ENCODE peak calls at places on chromosomes 5 and 9, in six cellular contexts. One of them, this sample, is unnamed.

GRCh38 chr9:121837113-121838010 is 185.9 kb downstream of the DAB2IP start:
- DNase-seq in AG10803: no peak
- DNase-seq in astrocyte: no peak
- DNase-seq in thyroid gland: peak
- DNase-seq in right atrium auricular region: no peak
- DNase-seq in upper lobe of right lung: peak
- DNase-seq in this sample: no peak

GRCh38 chr5:142777108-142777507 is 6.9 kb downstream of the ARHGAP26 start:
- DNase-seq in upper lobe of right lung: no peak
- DNase-seq in astrocyte: no peak
- DNase-seq in thyroid gland: no peak
- DNase-seq in AG10803: no peak
- DNase-seq in right atrium auricular region: no peak
- DNase-seq in this sample: no peak

GRCh38 chr9:113454914-113455761 is 8.4 kb upstream of the RGS3 start:
- DNase-seq in thyroid gland: peak
- DNase-seq in upper lobe of right lung: no peak
- DNase-seq in AG10803: peak
- DNase-seq in right atrium auricular region: peak
- DNase-seq in astrocyte: peak
- DNase-seq in this sample: peak

GRCh38 chr5:175133185-175133584 is 310.8 kb downstream of the DRD1 start:
- DNase-seq in thyroid gland: no peak
- DNase-seq in AG10803: no peak
- DNase-seq in right atrium auricular region: no peak
- DNase-seq in upper lobe of right lung: no peak
- DNase-seq in astrocyte: no peak
- DNase-seq in this sample: no peak

GRCh38 chr9:76373173-76373771 is 21.0 kb downstream of the RFK start:
- DNase-seq in astrocyte: peak
- DNase-seq in upper lobe of right lung: no peak
- DNase-seq in right atrium auricular region: peak
- DNase-seq in AG10803: peak
- DNase-seq in thyroid gland: peak
- DNase-seq in this sample: no peak

GRCh38 chr9:86943871-86944240 is 3.5 kb downstream of the GAS1 start:
- DNase-seq in AG10803: no peak
- DNase-seq in thyroid gland: no peak
- DNase-seq in upper lobe of right lung: no peak
- DNase-seq in right atrium auricular region: no peak
- DNase-seq in astrocyte: no peak
- DNase-seq in this sample: no peak

GRCh38 chr9:84953797-84954695 is 284.5 kb downstream of the NTRK2 start:
- DNase-seq in astrocyte: peak
- DNase-seq in right atrium auricular region: peak
- DNase-seq in AG10803: peak
- DNase-seq in upper lobe of right lung: peak
- DNase-seq in thyroid gland: peak
- DNase-seq in this sample: no peak

GRCh38 chr5:36875051-36875788 is 1.3 kb upstream of the NIPBL start:
- DNase-seq in astrocyte: peak
- DNase-seq in right atrium auricular region: peak
- DNase-seq in thyroid gland: peak
- DNase-seq in AG10803: peak
- DNase-seq in upper lobe of right lung: peak
- DNase-seq in this sample: no peak

GRCh38 chr5:142924135-142924883 is 154.1 kb downstream of the ARHGAP26 start:
- DNase-seq in thyroid gland: no peak
- DNase-seq in upper lobe of right lung: no peak
- DNase-seq in astrocyte: peak
- DNase-seq in right atrium auricular region: no peak
- DNase-seq in AG10803: no peak
- DNase-seq in this sample: no peak

GRCh38 chr5:138952962-138953361 is 77.8 kb upstream of the LRRTM2 start:
- DNase-seq in thyroid gland: peak
- DNase-seq in astrocyte: no peak
- DNase-seq in right atrium auricular region: no peak
- DNase-seq in upper lobe of right lung: peak
- DNase-seq in AG10803: no peak
- DNase-seq in this sample: no peak

GRCh38 chr5:33260098-33260497 is 180.7 kb upstream of the TARS1 start:
- DNase-seq in upper lobe of right lung: no peak
- DNase-seq in right atrium auricular region: no peak
- DNase-seq in thyroid gland: no peak
- DNase-seq in astrocyte: peak
- DNase-seq in AG10803: peak
- DNase-seq in this sample: no peak

GRCh38 chr5:75052461-75053285 is at the start of gene GCNT4:
- DNase-seq in upper lobe of right lung: peak
- DNase-seq in AG10803: peak
- DNase-seq in right atrium auricular region: no peak
- DNase-seq in astrocyte: peak
- DNase-seq in thyroid gland: peak
- DNase-seq in this sample: no peak

GRCh38 chr5:37002176-37002751 is 125.7 kb downstream of the NIPBL start:
- DNase-seq in AG10803: no peak
- DNase-seq in right atrium auricular region: no peak
- DNase-seq in upper lobe of right lung: no peak
- DNase-seq in thyroid gland: no peak
- DNase-seq in astrocyte: no peak
- DNase-seq in this sample: no peak

GRCh38 chr5:24850911-24851310 is 206.1 kb upstream of the CDH10 start:
- DNase-seq in right atrium auricular region: no peak
- DNase-seq in astrocyte: peak
- DNase-seq in thyroid gland: no peak
- DNase-seq in AG10803: no peak
- DNase-seq in upper lobe of right lung: no peak
- DNase-seq in this sample: no peak

GRCh38 chr9:135423725-135424124 is 55.9 kb upstream of the PPP1R26 start:
- DNase-seq in AG10803: no peak
- DNase-seq in astrocyte: no peak
- DNase-seq in upper lobe of right lung: no peak
- DNase-seq in right atrium auricular region: no peak
- DNase-seq in thyroid gland: no peak
- DNase-seq in this sample: no peak

GRCh38 chr5:74943905-74944304 is 77.7 kb upstream of the FAM169A start:
- DNase-seq in astrocyte: no peak
- DNase-seq in thyroid gland: no peak
- DNase-seq in right atrium auricular region: no peak
- DNase-seq in AG10803: no peak
- DNase-seq in upper lobe of right lung: no peak
- DNase-seq in this sample: no peak

GRCh38 chr5:75337366-75338021 is 474 bp downstream of the HMGCR start:
- DNase-seq in right atrium auricular region: peak
- DNase-seq in astrocyte: no peak
- DNase-seq in AG10803: peak
- DNase-seq in upper lobe of right lung: peak
- DNase-seq in thyroid gland: peak
- DNase-seq in this sample: no peak

GRCh38 chr5:99141534-99142135 is 212.8 kb upstream of the CHD1 start:
- DNase-seq in thyroid gland: no peak
- DNase-seq in astrocyte: no peak
- DNase-seq in upper lobe of right lung: no peak
- DNase-seq in AG10803: no peak
- DNase-seq in right atrium auricular region: no peak
- DNase-seq in this sample: no peak

GRCh38 chr9:124756011-124756410 is 15.1 kb downstream of the NR6A1 start:
- DNase-seq in right atrium auricular region: no peak
- DNase-seq in AG10803: no peak
- DNase-seq in upper lobe of right lung: no peak
- DNase-seq in astrocyte: no peak
- DNase-seq in thyroid gland: no peak
- DNase-seq in this sample: no peak

GRCh38 chr5:1551913-1552312 is 28.2 kb upstream of the LPCAT1 start:
- DNase-seq in astrocyte: no peak
- DNase-seq in right atrium auricular region: peak
- DNase-seq in thyroid gland: no peak
- DNase-seq in AG10803: no peak
- DNase-seq in upper lobe of right lung: no peak
- DNase-seq in this sample: no peak

GRCh38 chr5:148443998-148444397 is 60.2 kb downstream of the FBXO38 start:
- DNase-seq in upper lobe of right lung: no peak
- DNase-seq in AG10803: peak
- DNase-seq in right atrium auricular region: no peak
- DNase-seq in thyroid gland: peak
- DNase-seq in astrocyte: peak
- DNase-seq in this sample: peak

GRCh38 chr5:75050415-75050814 is 1.9 kb downstream of the GCNT4 start:
- DNase-seq in upper lobe of right lung: no peak
- DNase-seq in thyroid gland: no peak
- DNase-seq in right atrium auricular region: no peak
- DNase-seq in astrocyte: no peak
- DNase-seq in AG10803: peak
- DNase-seq in this sample: no peak

GRCh38 chr9:90128587-90129190 is 513.9 kb downstream of the DIRAS2 start:
- DNase-seq in AG10803: no peak
- DNase-seq in astrocyte: no peak
- DNase-seq in thyroid gland: no peak
- DNase-seq in upper lobe of right lung: no peak
- DNase-seq in right atrium auricular region: no peak
- DNase-seq in this sample: no peak

GRCh38 chr5:73540192-73540591 is 25.2 kb downstream of the ANKRA2 start:
- DNase-seq in upper lobe of right lung: no peak
- DNase-seq in AG10803: peak
- DNase-seq in right atrium auricular region: no peak
- DNase-seq in thyroid gland: no peak
- DNase-seq in astrocyte: peak
- DNase-seq in this sample: no peak

GRCh38 chr9:1009101-1009707 is 32.7 kb downstream of the DMRT3 start:
- DNase-seq in thyroid gland: peak
- DNase-seq in upper lobe of right lung: peak
- DNase-seq in AG10803: peak
- DNase-seq in astrocyte: peak
- DNase-seq in right atrium auricular region: peak
- DNase-seq in this sample: no peak
- TF ChIP-seq CTCF in thyroid gland: peak
- TF ChIP-seq CTCF in upper lobe of right lung: peak
- TF ChIP-seq CTCF in AG10803: peak
- TF ChIP-seq CTCF in astrocyte: peak
- TF ChIP-seq CTCF in right atrium auricular region: peak
- TF ChIP-seq CTCF in this sample: peak

GRCh38 chr5:137695651-137696428 is 40.0 kb downstream of the KLHL3 start:
- DNase-seq in upper lobe of right lung: no peak
- DNase-seq in thyroid gland: peak
- DNase-seq in astrocyte: no peak
- DNase-seq in AG10803: no peak
- DNase-seq in right atrium auricular region: no peak
- DNase-seq in this sample: no peak
- H3K4me3 ChIP-seq in upper lobe of right lung: no peak
- H3K4me3 ChIP-seq in thyroid gland: no peak
- H3K4me3 ChIP-seq in astrocyte: no peak
- H3K4me3 ChIP-seq in AG10803: no peak
- H3K4me3 ChIP-seq in right atrium auricular region: no peak
- H3K4me3 ChIP-seq in this sample: no peak

DNA sequence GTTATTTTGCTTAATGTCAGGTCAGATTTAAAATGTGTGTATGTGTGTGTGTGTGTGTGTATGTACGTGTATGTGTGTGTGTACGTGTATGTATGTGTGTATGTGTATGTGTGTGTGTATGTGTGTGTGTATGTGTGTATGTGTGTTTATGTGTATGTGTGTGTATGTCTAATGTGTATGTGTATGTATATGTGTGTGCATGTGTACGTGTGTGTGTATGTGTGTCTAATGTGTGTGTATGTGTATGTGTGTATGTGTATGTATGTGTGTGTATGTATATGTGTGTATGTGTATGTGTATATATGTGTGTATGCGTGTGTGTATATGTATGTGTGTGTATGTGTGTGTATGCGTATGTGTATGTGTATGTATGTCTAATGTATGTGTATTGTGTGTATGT is 125.1 kb upstream of the PHYKPL start:
- DNase-seq in thyroid gland: no peak
- DNase-seq in right atrium auricular region: no peak
- DNase-seq in upper lobe of right lung: no peak
- DNase-seq in AG10803: no peak
- DNase-seq in astrocyte: no peak
- DNase-seq in this sample: no peak
- TF ChIP-seq CTCF in thyroid gland: no peak
- TF ChIP-seq CTCF in right atrium auricular region: no peak
- TF ChIP-seq CTCF in upper lobe of right lung: no peak
- TF ChIP-seq CTCF in AG10803: no peak
- TF ChIP-seq CTCF in astrocyte: no peak
- TF ChIP-seq CTCF in this sample: no peak

DNA sequence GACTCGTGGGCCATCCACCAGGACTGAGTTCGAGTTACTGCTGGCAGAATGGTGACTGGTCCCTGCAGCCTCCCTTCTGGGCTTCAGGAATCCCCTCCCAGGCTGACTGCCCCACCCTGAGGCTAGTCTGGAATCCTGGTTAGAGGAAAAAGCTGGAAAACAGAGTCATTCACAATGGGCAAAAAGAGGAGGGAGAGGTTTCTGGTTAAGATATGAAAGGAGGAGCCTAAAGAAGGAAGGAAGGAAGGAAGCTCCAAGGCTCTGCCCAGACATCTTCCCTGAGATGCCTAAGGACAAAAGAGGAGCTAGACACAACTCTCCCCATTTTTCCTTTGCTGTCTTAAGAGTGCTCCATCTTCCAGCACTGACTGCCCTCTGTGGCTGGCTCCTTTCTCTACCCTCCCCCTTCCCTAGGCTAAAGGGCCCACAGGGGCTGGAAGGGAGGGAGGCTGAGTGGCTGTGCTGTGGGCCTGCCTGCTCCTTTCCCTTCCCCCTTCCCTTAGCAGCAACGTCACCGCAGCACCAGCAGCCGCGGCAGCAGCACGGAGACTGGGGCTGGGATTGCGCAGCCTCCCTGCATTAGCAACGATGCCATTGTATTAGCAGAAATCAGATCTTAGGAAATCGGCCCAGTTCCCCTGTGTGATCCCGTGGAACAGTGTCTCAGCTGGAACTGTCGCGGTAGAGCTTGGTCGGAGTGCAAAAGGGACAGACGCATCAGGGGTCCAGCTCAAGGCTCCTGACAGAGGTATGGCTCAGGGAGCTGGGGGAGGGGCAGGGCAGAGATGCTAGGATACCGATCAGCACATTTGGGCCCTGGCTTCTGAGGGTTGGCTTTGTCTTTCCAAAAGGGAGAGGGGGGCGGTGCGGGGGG is 48.7 kb downstream of the RUSC2 start:
- DNase-seq in right atrium auricular region: peak
- DNase-seq in astrocyte: peak
- DNase-seq in upper lobe of right lung: peak
- DNase-seq in AG10803: peak
- DNase-seq in thyroid gland: peak
- DNase-seq in this sample: no peak
- H3K4me3 ChIP-seq in right atrium auricular region: peak
- H3K4me3 ChIP-seq in astrocyte: peak
- H3K4me3 ChIP-seq in upper lobe of right lung: peak
- H3K4me3 ChIP-seq in AG10803: peak
- H3K4me3 ChIP-seq in thyroid gland: peak
- H3K4me3 ChIP-seq in this sample: peak

DNA sequence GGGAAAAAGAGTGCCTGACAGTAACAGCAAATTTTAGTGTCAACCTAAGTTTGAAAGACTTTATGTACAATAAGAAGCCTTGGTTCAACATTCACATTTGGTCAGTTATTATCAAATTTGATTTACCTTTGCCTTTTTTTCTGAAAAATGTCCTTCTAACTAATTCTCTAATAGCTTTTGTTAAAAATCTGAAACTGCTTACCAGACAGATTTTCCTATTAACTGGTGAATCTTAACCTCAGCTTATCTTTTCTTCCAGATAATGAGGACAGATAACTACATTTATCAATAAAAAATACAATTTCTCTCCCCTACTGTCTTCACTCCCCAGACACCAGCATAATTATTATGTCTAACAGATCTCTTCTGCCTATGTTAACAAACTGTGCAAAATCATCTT is 988.5 kb downstream of the CDH18 start:
- DNase-seq in astrocyte: no peak
- DNase-seq in AG10803: no peak
- DNase-seq in upper lobe of right lung: no peak
- DNase-seq in right atrium auricular region: no peak
- DNase-seq in thyroid gland: no peak
- DNase-seq in this sample: no peak
- TF ChIP-seq CTCF in astrocyte: no peak
- TF ChIP-seq CTCF in AG10803: no peak
- TF ChIP-seq CTCF in upper lobe of right lung: no peak
- TF ChIP-seq CTCF in right atrium auricular region: no peak
- TF ChIP-seq CTCF in thyroid gland: no peak
- TF ChIP-seq CTCF in this sample: no peak

This sample was measured in AG04449.